ENCODE peak calls at places on chromosomes 11 and 22, in nine cellular contexts. V, P, H, Q, F, C, O, Y and R are unnamed samples.

GRCh38 chr11:59939482-59939881 is 1.2 kb downstream of the OOSP1 start:
- DNase-seq in V (no peak), P (no peak), H (no peak), Q (no peak), F (no peak), C (no peak), O (no peak), Y (no peak), R (no peak)

GRCh38 chr11:100875521-100875869 is 188.4 kb downstream of the ARHGAP42 start:
- DNase-seq in V (no peak), P (no peak), H (no peak), Q (no peak), F (no peak), C (no peak), O (no peak), Y (no peak), R (no peak)

GRCh38 chr11:20376162-20376561 is 11.4 kb upstream of the PRMT3 start:
- DNase-seq in V (no peak), P (no peak), H (no peak), Q (no peak), F (no peak), C (no peak), O (no peak), Y (no peak), R (no peak)

GRCh38 chr11:17597770-17598169 is 50.7 kb downstream of the OTOG start:
- DNase-seq in V (no peak), P (no peak), H (no peak), Q (no peak), F (no peak), C (no peak), O (no peak), Y (no peak), R (no peak)

GRCh38 chr11:122711362-122711761 is 55.8 kb downstream of the UBASH3B start:
- DNase-seq in V (no peak), P (no peak), H (no peak), Q (no peak), F (no peak), C (no peak), O (no peak), Y (no peak), R (no peak)

GRCh38 chr11:63909621-63910506 is 7.1 kb downstream of the RCOR2 start:
- DNase-seq in V (no peak), P (no peak), H (no peak), Q (no peak), F (no peak), C (no peak), O (no peak), Y (no peak), R (no peak)

GRCh38 chr11:19557720-19558140 is 154.9 kb upstream of the NAV2 start:
- DNase-seq in V (peak), P (no peak), H (peak), Q (peak), F (peak), C (peak), O (peak), Y (peak), R (peak)

GRCh38 chr22:19533049-19533626 is 8.9 kb upstream of the CLDN5 start:
- DNase-seq in V (no peak), P (no peak), H (no peak), Q (no peak), F (no peak), C (no peak), O (no peak), Y (no peak), R (no peak)

GRCh38 chr11:64656797-64657196 is 65.8 kb downstream of the SLC22A12 start:
- DNase-seq in V (no peak), P (no peak), H (no peak), Q (no peak), F (no peak), C (no peak), O (no peak), Y (no peak), R (no peak)